ENCODE peak calls at places on chromosomes 3 and 15, in eight cellular contexts. J is AG08395; K is stimulated activated CD8-positive, alpha-beta memory T cell treated with anti-CD3 and anti-CD28 coated beads, Interleukin-4, amount 100 ng/mL, for 1 hour; H is iPS-NIHi11; M is GM23338; I is left lung; Q is CD8-positive, alpha-beta T cell; B is choroid plexus epithelial cell. C is an unnamed sample.

GRCh38 chr3:64363842-64364241 is 138.6 kb upstream of the PRICKLE2 start:
- DNase-seq in J (no peak), K (no peak), H (no peak), M (no peak), I (no peak), Q (no peak), B (no peak), C (no peak)

GRCh38 chr3:179309225-179310109 is 13.4 kb upstream of the ZNF639 start:
- DNase-seq in J (no peak), K (no peak), H (no peak), M (no peak), I (no peak), Q (no peak), B (no peak), C (no peak)

GRCh38 chr15:99076555-99077308 is 28.1 kb upstream of the SYNM start:
- DNase-seq in J (peak), K (no peak), H (peak), M (peak), I (no peak), Q (peak), B (peak), C (peak)

GRCh38 chr3:165805834-165806561 is 31.2 kb downstream of the BCHE start:
- DNase-seq in J (no peak), K (no peak), H (no peak), M (no peak), I (no peak), Q (no peak), B (no peak), C (no peak)

GRCh38 chr15:58147151-58147550 is 9.0 kb downstream of the AQP9 start:
- DNase-seq in J (no peak), K (no peak), H (peak), M (no peak), I (no peak), Q (no peak), B (no peak), C (no peak)

GRCh38 chr3:36957862-36958686 is 13.2 kb upstream of the TRANK1 start:
- DNase-seq in J (peak), K (no peak), H (no peak), M (no peak), I (no peak), Q (no peak), B (peak), C (peak)

GRCh38 chr3:15331072-15331605 is 1.2 kb downstream of the SH3BP5 start:
- DNase-seq in J (no peak), K (no peak), H (no peak), M (no peak), I (no peak), Q (no peak), B (no peak), C (no peak)

GRCh38 chr15:40061212-40061901 is 22.4 kb upstream of the SRP14 start:
- DNase-seq in J (no peak), K (no peak), H (no peak), M (no peak), I (no peak), Q (no peak), B (no peak), C (no peak)

GRCh38 chr3:81554348-81554747 is 207.1 kb downstream of the GBE1 start:
- DNase-seq in J (no peak), K (no peak), H (no peak), M (no peak), I (no peak), Q (no peak), B (peak), C (peak)

GRCh38 chr3:52679811-52680210 is 5.9 kb downstream of the PBRM1 start:
- DNase-seq in J (no peak), K (no peak), H (no peak), M (no peak), I (no peak), Q (no peak), B (peak), C (no peak)

GRCh38 chr3:6734395-6734746 is 126.5 kb upstream of the GRM7 start:
- DNase-seq in J (no peak), K (no peak), H (no peak), M (no peak), I (no peak), Q (no peak), B (no peak), C (no peak)

GRCh38 chr3:180747805-180748361 is 68.6 kb upstream of the CCDC39 start:
- DNase-seq in J (no peak), K (no peak), H (no peak), M (no peak), I (no peak), Q (no peak), B (no peak), C (no peak)

GRCh38 chr3:59235221-59236012 is 185.6 kb upstream of the CFAP20DC start:
- DNase-seq in J (no peak), K (no peak), H (no peak), M (no peak), I (no peak), Q (no peak), B (no peak), C (no peak)

GRCh38 chr15:92606126-92606835 is 49.3 kb downstream of the FAM174B start:
- DNase-seq in J (no peak), K (no peak), H (no peak), M (no peak), I (no peak), Q (no peak), B (no peak), C (no peak)

GRCh38 chr3:179098388-179099077 is 26.9 kb upstream of the ZMAT3 start:
- DNase-seq in J (peak), K (no peak), H (no peak), M (no peak), I (no peak), Q (no peak), B (peak), C (peak)

GRCh38 chr3:185270262-185270955 is 16.6 kb upstream of the EHHADH start:
- DNase-seq in J (peak), K (no peak), H (peak), M (peak), I (no peak), Q (no peak), B (peak), C (peak)

GRCh38 chr15:35911052-35911780 is 365.3 kb upstream of the DPH6 start:
- DNase-seq in J (no peak), K (no peak), H (no peak), M (no peak), I (no peak), Q (no peak), B (no peak), C (no peak)

GRCh38 chr3:133994166-133994910 is 35.4 kb downstream of the SLCO2A1 start:
- DNase-seq in J (no peak), K (no peak), H (no peak), M (no peak), I (no peak), Q (no peak), B (no peak), C (no peak)

GRCh38 chr3:76400141-76400540 is 614.8 kb upstream of the ZNF717 start:
- DNase-seq in J (peak), K (no peak), H (no peak), M (no peak), I (no peak), Q (no peak), B (peak), C (peak)

GRCh38 chr3:5520237-5520636 is 332.7 kb downstream of the EDEM1 start:
- DNase-seq in J (no peak), K (no peak), H (no peak), M (no peak), I (no peak), Q (no peak), B (no peak), C (no peak)

GRCh38 chr3:9970020-9970652 is 16.5 kb downstream of the EMC3 start:
- DNase-seq in J (peak), K (no peak), H (no peak), M (no peak), I (no peak), Q (no peak), B (peak), C (peak)

GRCh38 chr3:194305356-194306108 is 45.6 kb downstream of the CPN2 start:
- DNase-seq in J (no peak), K (no peak), H (no peak), M (peak), I (no peak), Q (no peak), B (no peak), C (no peak)

GRCh38 chr3:149215474-149215873 is 6.2 kb downstream of the CP start:
- DNase-seq in J (no peak), K (no peak), H (no peak), M (no peak), I (no peak), Q (no peak), B (peak), C (no peak)

GRCh38 chr15:97645758-97646157 is 314.7 kb upstream of the ARRDC4 start:
- DNase-seq in J (no peak), K (no peak), H (no peak), M (no peak), I (no peak), Q (no peak), B (no peak), C (no peak)

GRCh38 chr3:156725706-156726105 is 51.3 kb downstream of the TIPARP start:
- DNase-seq in J (no peak), K (no peak), H (no peak), M (no peak), I (no peak), Q (no peak), B (no peak), C (no peak)

GRCh38 chr15:34837246-34838016 is 42.1 kb upstream of the ACTC1 start:
- DNase-seq in J (peak), K (no peak), H (peak), M (no peak), I (no peak), Q (no peak), B (peak), C (peak)

GRCh38 chr3:29525254-29525881 is 244.5 kb downstream of the RBMS3 start:
- DNase-seq in J (peak), K (no peak), H (no peak), M (no peak), I (no peak), Q (no peak), B (peak), C (peak)

GRCh38 chr15:49435201-49435600 is 12.2 kb downstream of the FGF7 start:
- DNase-seq in J (no peak), K (no peak), H (no peak), M (no peak), I (no peak), Q (no peak), B (peak), C (peak)

GRCh38 chr3:108838411-108838810 is 15.8 kb downstream of the TRAT1 start:
- DNase-seq in J (no peak), K (no peak), H (no peak), M (no peak), I (no peak), Q (no peak), B (no peak), C (no peak)

GRCh38 chr3:148077318-148077923 is 620.3 kb upstream of the AGTR1 start:
- DNase-seq in J (no peak), K (no peak), H (no peak), M (peak), I (no peak), Q (no peak), B (peak), C (no peak)

GRCh38 chr3:183825380-183826161 is at the start of gene MAP6D1:
- DNase-seq in J (peak), K (no peak), H (peak), M (peak), I (no peak), Q (peak), B (peak), C (peak)

GRCh38 chr3:115615001-115615447 is 8.3 kb upstream of the GAP43 start:
- DNase-seq in J (no peak), K (no peak), H (peak), M (peak), I (no peak), Q (no peak), B (peak), C (peak)

GRCh38 chr3:138459619-138460535 is 25.5 kb downstream of the ESYT3 start:
- DNase-seq in J (no peak), K (no peak), H (no peak), M (no peak), I (no peak), Q (peak), B (no peak), C (no peak)

GRCh38 chr3:159169828-159170227 is 368.0 kb downstream of the MFSD1 start:
- DNase-seq in J (peak), K (no peak), H (no peak), M (no peak), I (no peak), Q (no peak), B (peak), C (peak)

GRCh38 chr3:172550347-172550943 is 27.2 kb upstream of the TNFSF10 start:
- DNase-seq in J (peak), K (peak), H (no peak), M (no peak), I (no peak), Q (no peak), B (peak), C (peak)

C was measured in brain microvascular endothelial cell.